ENCODE peak calls at places on chromosomes 12 and 14, in seven cellular contexts. C is hepatocyte, K is endothelial cell of umbilical vein, I is coronary artery, S is cardiac muscle cell, M is mammary epithelial cell, T is lower lobe of right lung. O is an unnamed sample.

GRCh38 chr12:131988054-131988796 is 38.5 kb downstream of the EP400 start:
- DNase-seq in C (no peak), K (no peak), I (no peak), S (no peak), M (no peak), T (no peak), O (no peak)

GRCh38 chr12:96487214-96487613 is 2.2 kb upstream of the CFAP54 start:
- DNase-seq in C (no peak), K (peak), I (no peak), S (peak), M (peak), T (no peak), O (no peak)

GRCh38 chr14:73253323-73253610 is 16.0 kb downstream of the PAPLN start:
- DNase-seq in C (no peak), K (no peak), I (no peak), S (no peak), M (no peak), T (no peak), O (no peak)

GRCh38 chr12:40308851-40309420 is 84.1 kb downstream of the LRRK2 start:
- DNase-seq in C (no peak), K (no peak), I (no peak), S (no peak), M (no peak), T (no peak), O (no peak)

GRCh38 chr14:74405663-74406062 is 20.3 kb downstream of the SYNDIG1L start:
- DNase-seq in C (no peak), K (no peak), I (no peak), S (no peak), M (no peak), T (peak), O (no peak)

GRCh38 chr14:34498684-34499412 is 36.8 kb upstream of the SPTSSA start:
- DNase-seq in C (no peak), K (peak), I (no peak), S (peak), M (peak), T (no peak), O (no peak)

GRCh38 chr12:67991158-67991557 is 1.9 kb downstream of the IFNG-AS1 start:
- DNase-seq in C (no peak), K (no peak), I (no peak), S (no peak), M (no peak), T (no peak), O (no peak)

GRCh38 chr14:106883218-106883692 is 1356.9 kb downstream of the TMEM121 start:
- DNase-seq in C (no peak), K (no peak), I (no peak), S (no peak), M (no peak), T (no peak), O (no peak)

GRCh38 chr12:116897476-116897875 is 13.3 kb upstream of the FBXW8 start:
- DNase-seq in C (no peak), K (no peak), I (no peak), S (no peak), M (no peak), T (no peak), O (no peak)

GRCh38 chr14:71586131-71586893 is 345.9 kb upstream of the RGS6 start:
- DNase-seq in C (peak), K (no peak), I (peak), S (peak), M (peak), T (no peak), O (no peak)

GRCh38 chr12:22625671-22626251 is 790 bp downstream of the ETNK1 start:
- DNase-seq in C (peak), K (peak), I (peak), S (peak), M (peak), T (peak), O (no peak)

GRCh38 chr14:51828017-51828797 is 32.2 kb upstream of the GNG2 start:
- DNase-seq in C (peak), K (no peak), I (no peak), S (peak), M (peak), T (peak), O (no peak)

GRCh38 chr14:43528321-43528720 is 978.8 kb downstream of the FSCB start:
- DNase-seq in C (no peak), K (no peak), I (no peak), S (no peak), M (no peak), T (no peak), O (no peak)

GRCh38 chr12:106107566-106107965 is 31.2 kb downstream of the NUAK1 start:
- DNase-seq in C (peak), K (peak), I (no peak), S (peak), M (peak), T (no peak), O (no peak)

GRCh38 chr12:46892034-46892705 is 66.4 kb upstream of the SLC38A4 start:
- DNase-seq in C (no peak), K (no peak), I (no peak), S (no peak), M (no peak), T (no peak), O (no peak)

GRCh38 chr12:106362971-106363370 is 5.4 kb downstream of the POLR3B start:
- DNase-seq in C (no peak), K (no peak), I (no peak), S (no peak), M (no peak), T (no peak), O (no peak)

GRCh38 chr12:63042646-63043045 is 107.7 kb upstream of the PPM1H start:
- DNase-seq in C (no peak), K (peak), I (no peak), S (no peak), M (no peak), T (no peak), O (no peak)

GRCh38 chr12:118827047-118827446 is 154.3 kb upstream of the SRRM4 start:
- DNase-seq in C (no peak), K (no peak), I (no peak), S (no peak), M (no peak), T (no peak), O (no peak)

GRCh38 chr12:45350861-45351260 is 135.0 kb downstream of the ANO6 start:
- DNase-seq in C (no peak), K (no peak), I (no peak), S (no peak), M (peak), T (no peak), O (no peak)

GRCh38 chr14:35234007-35234406 is 58.2 kb upstream of the PSMA6 start:
- DNase-seq in C (no peak), K (no peak), I (no peak), S (peak), M (peak), T (no peak), O (no peak)

GRCh38 chr12:53950441-53950781 is 4.3 kb upstream of the HOXC12 start:
- DNase-seq in C (no peak), K (no peak), I (no peak), S (no peak), M (no peak), T (no peak), O (no peak)

GRCh38 chr14:64347748-64348147 is 40.4 kb upstream of the MTHFD1 start:
- DNase-seq in C (no peak), K (no peak), I (no peak), S (no peak), M (no peak), T (no peak), O (no peak)

GRCh38 chr12:132153501-132154340 is 9.5 kb downstream of the NOC4L start:
- DNase-seq in C (peak), K (peak), I (no peak), S (peak), M (peak), T (peak), O (no peak)

GRCh38 chr14:99755629-99756603 is 37.3 kb upstream of the EML1 start:
- DNase-seq in C (peak), K (peak), I (peak), S (peak), M (peak), T (peak), O (peak)

GRCh38 chr14:100221419-100222218 is 17.3 kb upstream of the YY1 start:
- DNase-seq in C (peak), K (peak), I (no peak), S (peak), M (peak), T (peak), O (no peak)

GRCh38 chr12:30980886-30981662 is 54.5 kb downstream of the TSPAN11 start:
- DNase-seq in C (no peak), K (no peak), I (no peak), S (no peak), M (no peak), T (no peak), O (no peak)

GRCh38 chr12:87982208-87982607 is 47.0 kb downstream of the C12orf50 start:
- DNase-seq in C (no peak), K (no peak), I (no peak), S (peak), M (no peak), T (no peak), O (peak)

GRCh38 chr12:113244015-113244983 is 23.0 kb downstream of the TPCN1 start:
- DNase-seq in C (no peak), K (peak), I (peak), S (peak), M (peak), T (peak), O (no peak)

DNA sequence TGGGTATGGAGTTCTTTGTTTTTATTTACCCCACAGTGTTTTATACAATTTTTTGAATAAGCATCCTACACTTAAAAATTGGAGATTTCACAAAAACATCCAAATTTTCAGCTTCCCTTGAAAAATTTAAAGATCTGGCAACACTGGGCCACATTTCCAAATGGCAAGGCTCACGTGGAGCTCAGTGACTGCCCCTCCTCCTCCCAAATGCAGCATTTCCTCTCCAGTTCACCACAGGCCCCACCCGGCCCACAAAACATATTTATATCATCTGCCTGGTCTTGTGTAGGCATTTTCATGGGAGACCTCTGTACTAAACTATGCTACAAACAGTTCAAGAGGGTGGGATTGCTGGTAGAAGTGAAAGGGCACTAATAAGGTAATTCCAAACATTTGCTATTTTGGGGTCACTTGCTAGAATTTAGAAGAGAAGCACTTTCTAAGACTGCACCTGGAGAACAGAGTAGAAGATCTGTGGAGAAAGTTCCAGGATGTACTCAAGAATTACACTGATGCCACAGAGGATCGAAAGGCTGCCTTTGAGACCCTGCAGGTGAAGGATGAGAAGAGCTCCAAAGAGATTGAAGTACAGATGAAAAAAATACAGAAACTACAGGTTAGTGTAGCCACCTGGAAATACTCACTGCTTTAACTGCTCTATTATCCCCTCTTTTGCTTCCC is 7.3 kb downstream of the FKBP11 start:
- DNase-seq in C (no peak), K (no peak), I (no peak), S (no peak), M (no peak), T (no peak), O (no peak)
- H3K27ac ChIP-seq in C (no peak), K (no peak), I (no peak), S (no peak), M (no peak), T (peak), O (no peak)

GRCh38 chr12:14403711-14404164 is 38.3 kb downstream of the ATF7IP start:
- DNase-seq in C (peak), K (peak), I (no peak), S (peak), M (peak), T (no peak), O (no peak)
- H3K4me3 ChIP-seq in C (no peak), K (no peak), I (no peak), S (no peak), M (no peak), T (no peak), O (no peak)

GRCh38 chr14:67998804-67999203 is 179.2 kb downstream of the RAD51B start:
- DNase-seq in C (no peak), K (no peak), I (no peak), S (no peak), M (no peak), T (no peak), O (no peak)
- H3K27ac ChIP-seq in C (peak), K (no peak), I (no peak), S (no peak), M (no peak), T (no peak), O (no peak)

GRCh38 chr12:103929909-103930786 is at the start of gene HSP90B1:
- DNase-seq in C (peak), K (peak), I (peak), S (peak), M (peak), T (peak), O (peak)

GRCh38 chr12:103930787-103931536 is 752 bp downstream of the HSP90B1 start:
- DNase-seq in C (peak), K (peak), I (peak), S (peak), M (peak), T (peak), O (no peak)

GRCh38 chr12:103929051-103929908 is 930 bp upstream of the HSP90B1 start:
- DNase-seq in C (peak), K (peak), I (peak), S (peak), M (no peak), T (peak), O (peak)

GRCh38 chr12:103936679-103937078 is 6.5 kb downstream of the HSP90B1 start:
- DNase-seq in C (no peak), K (no peak), I (no peak), S (no peak), M (no peak), T (no peak), O (no peak)

DNA sequence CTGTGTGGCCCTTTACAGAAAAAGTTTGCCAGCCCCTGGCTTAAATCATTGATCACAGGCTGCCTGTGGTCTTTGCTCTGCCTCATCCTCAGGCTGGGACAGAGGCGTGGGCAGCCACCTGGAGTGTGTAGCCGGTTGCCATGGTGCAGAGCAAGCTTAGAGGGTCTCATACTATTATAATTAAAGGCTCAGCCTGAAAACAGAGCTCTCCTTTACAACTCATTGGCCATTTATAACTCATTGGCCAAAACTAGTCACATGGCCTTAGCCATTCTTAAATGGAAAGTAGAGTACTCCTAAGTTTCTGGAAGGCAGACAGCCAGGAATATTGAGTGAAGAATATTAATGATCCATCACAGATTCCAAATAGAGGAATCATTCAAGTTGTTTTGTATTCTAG is 3.0 kb downstream of the HSP90B1 start:
- DNase-seq in C (no peak), K (no peak), I (no peak), S (no peak), M (no peak), T (no peak), O (no peak)
- H3K4me3 ChIP-seq in C (no peak), K (no peak), I (peak), S (no peak), M (no peak), T (peak), O (peak)

DNA sequence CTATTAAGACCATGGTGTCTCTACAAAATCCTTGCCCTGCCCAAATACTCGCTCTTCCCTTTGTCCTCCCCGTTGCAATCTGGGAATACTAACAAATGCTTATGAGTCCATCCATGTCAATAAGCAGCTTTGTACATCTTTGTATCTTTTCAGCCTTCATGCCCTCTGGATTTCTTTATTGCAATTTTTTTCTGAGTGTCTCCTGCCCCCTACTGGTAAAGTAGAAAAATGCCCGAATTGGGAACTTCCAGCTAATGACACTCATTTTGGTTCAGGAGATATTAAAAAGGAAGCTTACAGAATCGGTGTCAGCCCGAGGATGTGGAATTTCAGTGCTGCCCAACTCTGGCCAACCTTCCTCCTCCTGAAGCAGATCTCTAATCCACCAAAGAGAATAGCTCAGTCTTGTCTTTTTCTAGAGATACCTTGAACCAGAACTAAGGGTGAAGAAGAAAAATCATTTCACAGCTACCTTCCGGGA is 46.0 kb downstream of the SH2B3 start:
- DNase-seq in C (peak), K (peak), I (peak), S (peak), M (peak), T (no peak), O (no peak)
- H3K27ac ChIP-seq in C (no peak), K (no peak), I (no peak), S (no peak), M (no peak), T (no peak), O (no peak)

GRCh38 chr14:68628605-68629310 is 164.1 kb downstream of the ZFP36L1 start:
- DNase-seq in C (peak), K (no peak), I (peak), S (no peak), M (peak), T (peak), O (no peak)
- H3K4me3 ChIP-seq in C (no peak), K (no peak), I (peak), S (no peak), M (no peak), T (peak), O (no peak)

O was measured in AG04450.